ENCODE peak calls at places on chromosomes 7 and 10, in ten cellular contexts. S is uterus, T is psoas muscle, G is HFF-Myc, F is cardiac fibroblast, P is astrocyte, E is neural progenitor cell, K is NB4, N is GM23338, J is RWPE1. O is an unnamed sample.

GRCh38 chr10:1488970-1489548 is 248.3 kb downstream of the ADARB2 start:
- DNase-seq in S (no peak), T (no peak), G (no peak), F (no peak), P (no peak), E (no peak), K (no peak), N (no peak), J (no peak), O (no peak)

GRCh38 chr10:30254926-30255325 is 94.2 kb downstream of the MTPAP start:
- DNase-seq in S (no peak), T (no peak), G (no peak), F (no peak), P (no peak), E (no peak), K (no peak), N (no peak), J (no peak), O (no peak)

GRCh38 chr10:77111611-77112550 is 525.7 kb downstream of the KCNMA1 start:
- DNase-seq in S (no peak), T (no peak), G (peak), F (peak), P (peak), E (peak), K (peak), N (peak), J (peak), O (no peak)

GRCh38 chr10:114492351-114493037 is 88.2 kb upstream of the AFAP1L2 start:
- DNase-seq in S (no peak), T (no peak), G (no peak), F (peak), P (peak), E (no peak), K (no peak), N (no peak), J (peak), O (no peak)

GRCh38 chr10:43683451-43684197 is 34.9 kb upstream of the ZNF32 start:
- DNase-seq in S (no peak), T (no peak), G (no peak), F (peak), P (peak), E (peak), K (peak), N (peak), J (no peak), O (no peak)

GRCh38 chr10:35172574-35172973 is 45.9 kb downstream of the CREM start:
- DNase-seq in S (peak), T (peak), G (no peak), F (peak), P (peak), E (no peak), K (no peak), N (no peak), J (no peak), O (no peak)

GRCh38 chr10:34486008-34486407 is 329.1 kb downstream of the PARD3 start:
- DNase-seq in S (no peak), T (no peak), G (no peak), F (no peak), P (no peak), E (no peak), K (no peak), N (peak), J (no peak), O (no peak)

GRCh38 chr10:76576276-76576962 is 1061.2 kb downstream of the KCNMA1 start:
- DNase-seq in S (no peak), T (no peak), G (no peak), F (peak), P (peak), E (no peak), K (no peak), N (no peak), J (no peak), O (no peak)

GRCh38 chr10:7702288-7702812 is 766 bp upstream of the ITIH2 start:
- DNase-seq in S (no peak), T (no peak), G (no peak), F (no peak), P (no peak), E (no peak), K (no peak), N (no peak), J (no peak), O (no peak)

GRCh38 chr10:112728118-112728963 is 221.7 kb upstream of the TCF7L2 start:
- DNase-seq in S (no peak), T (no peak), G (no peak), F (no peak), P (no peak), E (no peak), K (no peak), N (no peak), J (no peak), O (no peak)

GRCh38 chr7:24911213-24911603 is 68.8 kb downstream of the OSBPL3 start:
- DNase-seq in S (no peak), T (no peak), G (no peak), F (peak), P (peak), E (no peak), K (peak), N (no peak), J (no peak), O (no peak)

GRCh38 chr10:71684356-71685173 is 35.0 kb downstream of the C10orf105 start:
- DNase-seq in S (no peak), T (peak), G (no peak), F (no peak), P (no peak), E (no peak), K (peak), N (no peak), J (no peak), O (no peak)
- TF ChIP-seq CTCF in S (no peak), T (no peak), G (no peak), F (no peak), P (no peak), E (no peak), K (no peak), N (no peak), J (no peak), O (no peak)

DNA sequence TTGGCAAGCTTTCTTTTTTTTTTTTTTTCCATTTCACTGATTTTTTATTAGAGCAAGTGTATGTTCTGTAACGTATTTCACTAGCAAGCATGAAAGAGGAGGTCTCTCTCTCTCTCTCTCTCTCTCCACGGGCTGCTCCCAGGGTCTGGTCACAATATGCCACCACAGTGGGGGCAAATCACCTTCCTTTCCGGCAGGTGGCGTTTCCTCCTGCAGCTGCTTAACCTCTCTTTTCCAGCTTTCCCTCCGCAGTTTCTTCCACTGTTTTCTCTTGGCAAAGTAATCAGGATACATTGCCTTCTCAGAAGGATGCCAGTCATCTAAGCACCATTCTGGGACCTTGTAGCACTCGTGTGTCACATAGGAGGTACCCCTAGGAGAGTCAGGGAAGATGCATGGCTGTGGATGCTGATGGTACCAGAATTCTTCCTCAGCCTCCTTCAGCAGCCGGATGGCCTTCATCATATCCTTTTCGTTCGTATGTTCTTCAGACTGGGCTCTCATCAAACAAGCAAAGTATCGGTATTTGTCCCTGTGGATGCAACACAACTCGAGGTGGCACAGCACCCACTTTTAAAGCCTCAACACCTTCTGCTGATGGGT is 197.3 kb upstream of the PODXL start:
- DNase-seq in S (no peak), T (no peak), G (no peak), F (peak), P (no peak), E (peak), K (peak), N (peak), J (peak), O (no peak)
- TF ChIP-seq CTCF in S (no peak), T (peak), G (peak), F (peak), P (peak), E (peak), K (peak), N (peak), J (peak), O (no peak)

GRCh38 chr7:47232751-47233412 is 349.0 kb downstream of the TNS3 start:
- DNase-seq in S (no peak), T (no peak), G (no peak), F (no peak), P (no peak), E (no peak), K (peak), N (no peak), J (no peak), O (no peak)
- TF ChIP-seq CTCF in S (no peak), T (peak), G (peak), F (no peak), P (no peak), E (no peak), K (no peak), N (no peak), J (no peak), O (no peak)

GRCh38 chr7:16432425-16432731 is 11.0 kb upstream of the CRPPA start:
- DNase-seq in S (no peak), T (no peak), G (no peak), F (no peak), P (no peak), E (no peak), K (no peak), N (no peak), J (no peak), O (no peak)

GRCh38 chr7:16430133-16430532 is 8.8 kb upstream of the CRPPA start:
- DNase-seq in S (no peak), T (no peak), G (no peak), F (no peak), P (peak), E (no peak), K (no peak), N (no peak), J (peak), O (no peak)

GRCh38 chr7:16428672-16429071 is 7.3 kb upstream of the CRPPA start:
- DNase-seq in S (no peak), T (no peak), G (peak), F (peak), P (peak), E (no peak), K (peak), N (no peak), J (no peak), O (no peak)

GRCh38 chr7:16433568-16434122 is 12.3 kb upstream of the CRPPA start:
- DNase-seq in S (no peak), T (no peak), G (no peak), F (no peak), P (no peak), E (no peak), K (no peak), N (no peak), J (no peak), O (no peak)

DNA sequence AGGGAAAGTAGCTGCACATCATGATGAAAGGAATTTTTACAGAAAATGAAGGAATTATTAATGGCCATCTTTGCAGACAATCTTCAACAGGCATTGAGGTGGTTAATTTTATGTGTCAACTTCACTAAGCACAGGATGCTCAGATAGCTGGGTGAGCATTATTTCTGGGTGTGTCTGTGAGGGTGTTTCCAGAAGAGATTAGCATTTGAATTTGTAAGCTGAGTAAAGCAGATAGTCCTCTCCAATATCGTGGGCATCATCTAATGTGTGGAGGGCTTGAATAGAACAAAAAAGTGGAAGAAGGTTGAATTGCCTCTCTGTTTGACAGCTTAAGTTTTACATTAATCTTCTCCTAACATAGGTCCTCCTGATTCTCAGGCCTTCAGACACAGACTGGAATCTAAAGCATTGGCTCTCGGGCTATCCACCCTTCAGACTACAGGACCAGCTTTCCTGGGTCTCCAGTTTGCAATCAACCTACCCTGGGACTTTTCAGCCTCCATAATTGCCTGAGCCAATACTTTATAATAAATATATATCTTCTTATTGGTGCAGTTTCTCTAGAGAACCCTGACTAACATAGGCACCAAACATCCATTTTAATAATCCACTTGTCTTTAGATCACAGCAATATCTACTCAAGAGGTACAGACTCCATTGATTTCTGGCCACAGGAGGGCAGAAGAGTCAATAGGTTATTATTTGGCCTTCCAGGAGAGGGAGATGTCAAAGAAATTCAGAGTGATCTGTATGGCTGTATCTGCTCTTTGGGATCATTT is 10.5 kb upstream of the CRPPA start:
- DNase-seq in S (no peak), T (no peak), G (no peak), F (no peak), P (no peak), E (peak), K (peak), N (peak), J (peak), O (no peak)
- TF ChIP-seq CTCF in S (no peak), T (peak), G (peak), F (peak), P (peak), E (peak), K (peak), N (peak), J (peak), O (peak)

GRCh38 chr10:130066743-130067142 is 43.9 kb downstream of the C10orf143 start:
- DNase-seq in S (no peak), T (no peak), G (no peak), F (no peak), P (no peak), E (no peak), K (no peak), N (no peak), J (no peak), O (no peak)
- TF ChIP-seq CTCF in S (no peak), T (no peak), G (no peak), F (no peak), P (no peak), E (no peak), K (no peak), N (no peak), J (no peak), O (no peak)

GRCh38 chr7:110529175-110529574 is 561.8 kb upstream of the LRRN3 start:
- DNase-seq in S (no peak), T (no peak), G (no peak), F (no peak), P (no peak), E (no peak), K (no peak), N (no peak), J (no peak), O (no peak)

GRCh38 chr7:110534241-110534931 is 556.5 kb upstream of the LRRN3 start:
- DNase-seq in S (no peak), T (no peak), G (no peak), F (no peak), P (peak), E (no peak), K (no peak), N (no peak), J (peak), O (no peak)

DNA sequence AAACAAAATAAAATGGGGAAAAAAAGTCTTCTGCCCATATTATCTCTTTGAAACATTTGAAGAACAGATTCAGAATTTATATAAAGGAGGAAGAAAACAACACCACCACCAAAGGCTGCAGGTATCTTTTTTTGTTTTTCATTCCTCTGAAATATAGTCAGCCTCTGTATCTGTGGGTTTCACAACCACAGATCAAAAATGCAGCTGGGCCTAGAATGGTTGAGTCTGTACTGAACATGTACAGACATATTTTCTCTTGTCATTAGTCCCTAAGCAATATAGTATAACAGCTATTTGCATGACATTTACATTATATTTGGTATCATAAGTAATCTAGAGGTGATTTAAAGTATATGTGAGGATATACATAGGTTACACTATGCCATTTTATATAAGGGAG is 559.7 kb upstream of the LRRN3 start:
- DNase-seq in S (no peak), T (no peak), G (no peak), F (no peak), P (peak), E (no peak), K (no peak), N (no peak), J (peak), O (no peak)
- TF ChIP-seq CTCF in S (no peak), T (no peak), G (no peak), F (no peak), P (no peak), E (no peak), K (no peak), N (no peak), J (no peak), O (no peak)

GRCh38 chr7:4434306-4434705 is 247.8 kb upstream of the FOXK1 start:
- DNase-seq in S (no peak), T (no peak), G (no peak), F (no peak), P (no peak), E (no peak), K (no peak), N (no peak), J (no peak), O (no peak)
- TF ChIP-seq CTCF in S (no peak), T (no peak), G (no peak), F (no peak), P (no peak), E (no peak), K (no peak), N (no peak), J (no peak), O (no peak)